ENCODE peak calls at places on chromosomes 2 and 18, in six cellular contexts. Y is GM23248, C is HepG2, P is IMR-90, T is hepatocyte, X is OCI-LY7. I is an unnamed sample. For H3K36me3, the result is how much of the 10 kb centered on the place peaks cover.

GRCh38 chr2:163122257-163122656 is 283.7 kb upstream of the KCNH7 start:
- DNase-seq in P (no peak), Y (no peak), T (no peak), C (no peak), X (no peak), I (no peak)

GRCh38 chr2:182642328-182642727 is 73.7 kb upstream of the DNAJC10 start:
- DNase-seq in C (peak), X (peak), P (peak), Y (peak), T (peak), I (peak)

GRCh38 chr2:85924522-85924921 is 35.7 kb upstream of the ST3GAL5 start:
- DNase-seq in C (no peak), Y (peak), T (peak), X (no peak), P (peak), I (peak)

GRCh38 chr2:197304556-197305011 is 6.0 kb downstream of the ANKRD44 start:
- DNase-seq in Y (no peak), C (no peak), P (no peak), T (no peak), X (peak), I (no peak)

GRCh38 chr18:76376668-76377358 is 118.2 kb downstream of the ZNF516 start:
- DNase-seq in P (no peak), X (no peak), Y (no peak), T (no peak), C (no peak), I (no peak)

GRCh38 chr18:63236417-63236816 is 83.2 kb downstream of the BCL2 start:
- DNase-seq in T (no peak), Y (no peak), X (no peak), P (no peak), C (no peak), I (no peak)

GRCh38 chr2:45941758-45942738 is 290.6 kb downstream of the PRKCE start:
- DNase-seq in C (no peak), T (no peak), X (no peak), Y (peak), P (peak), I (no peak)

GRCh38 chr2:65232636-65233035 is 5.0 kb downstream of the ACTR2 start:
- DNase-seq in T (no peak), P (peak), C (no peak), X (no peak), Y (peak), I (peak)

GRCh38 chr2:76174505-76174904 is 463.8 kb upstream of the GCFC2 start:
- DNase-seq in Y (no peak), P (no peak), T (no peak), X (no peak), C (no peak), I (no peak)

GRCh38 chr2:189698020-189698887 is 23.8 kb downstream of the ANKAR start:
- DNase-seq in T (peak), X (peak), Y (peak), C (peak), P (peak), I (no peak)

DNA sequence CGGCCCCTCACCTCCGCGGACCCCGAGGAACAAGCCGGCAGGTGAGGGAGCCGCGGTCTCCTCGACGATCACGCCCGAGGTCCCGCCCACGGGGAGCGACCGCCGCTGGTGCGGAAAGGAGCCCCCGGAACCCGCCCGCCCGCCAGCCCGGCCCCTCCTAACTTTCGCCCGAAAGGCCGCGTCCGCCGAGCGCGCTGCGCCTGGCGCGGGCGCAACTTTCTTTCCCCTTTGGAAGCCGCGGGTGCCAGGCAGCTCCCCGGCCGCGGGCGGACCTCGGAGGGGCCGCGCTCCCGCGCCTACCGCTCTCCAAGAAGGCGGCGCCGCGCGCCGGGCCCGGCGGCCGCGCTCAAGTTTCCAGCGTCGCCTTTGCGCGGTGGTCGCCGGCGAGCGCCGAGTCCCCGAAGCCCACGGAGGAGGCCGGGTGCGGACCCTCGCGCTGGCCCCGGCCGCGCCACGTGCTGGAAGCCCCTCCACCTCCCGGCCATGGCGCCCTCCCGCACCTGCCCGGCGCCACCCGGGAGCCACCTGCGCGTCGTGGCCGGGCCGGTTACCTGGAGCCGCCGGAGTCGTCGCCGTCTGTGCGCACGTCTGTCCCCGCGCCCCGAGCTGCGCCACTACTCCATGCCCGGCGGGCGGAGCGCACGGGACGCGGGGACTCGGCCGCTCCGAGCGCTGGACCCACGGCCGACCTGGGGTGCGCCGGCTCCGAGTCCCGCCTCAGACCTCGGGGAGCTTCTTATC is at the start of gene ALKAL2:
- DNase-seq in Y (peak), C (no peak), P (no peak), T (peak), X (no peak), I (no peak)
- H3K4me3 ChIP-seq in Y (peak), C (peak), P (peak), T (peak), X (no peak), I (peak)

GRCh38 chr18:52339891-52340371 is at the start of gene DCC:
- DNase-seq in P (peak), Y (peak), C (peak), T (peak), X (no peak), I (no peak)
- H2AFZ ChIP-seq in P (peak), Y (peak), C (no peak), T (peak), X (no peak), I (no peak)

GRCh38 chr2:37649518-37649917 is 21.9 kb downstream of the CDC42EP3 start:
- DNase-seq in C (no peak), Y (no peak), X (no peak), P (no peak), T (no peak), I (no peak)
- H3K36me3 ChIP-seq in C (under half), Y (half or more), X (under half), P (half or more), T (under half), I (half or more)

GRCh38 chr2:127082974-127083373 is 24.0 kb downstream of the BIN1 start:
- DNase-seq in X (no peak), C (no peak), T (no peak), P (peak), Y (peak), I (no peak)
- H3K4me3 ChIP-seq in X (no peak), C (no peak), T (no peak), P (no peak), Y (no peak), I (no peak)

GRCh38 chr2:151730242-151730975 is 3.9 kb downstream of the NEB start:
- DNase-seq in X (no peak), P (peak), Y (peak), C (no peak), T (no peak), I (no peak)
- H2AFZ ChIP-seq in X (no peak), P (no peak), Y (no peak), C (no peak), T (no peak), I (no peak)

GRCh38 chr2:12727641-12728040 is 10.9 kb downstream of the TRIB2 start:
- DNase-seq in Y (no peak), P (no peak), C (no peak), T (no peak), X (no peak), I (no peak)

GRCh38 chr2:12725238-12726187 is 8.8 kb downstream of the TRIB2 start:
- DNase-seq in C (no peak), T (no peak), X (peak), P (no peak), Y (no peak), I (no peak)

GRCh38 chr2:12728221-12728777 is 11.6 kb downstream of the TRIB2 start:
- DNase-seq in X (peak), Y (no peak), C (no peak), T (no peak), P (no peak), I (no peak)

GRCh38 chr2:12726271-12726670 is 9.5 kb downstream of the TRIB2 start:
- DNase-seq in Y (no peak), C (no peak), X (no peak), P (no peak), T (no peak), I (no peak)

DNA sequence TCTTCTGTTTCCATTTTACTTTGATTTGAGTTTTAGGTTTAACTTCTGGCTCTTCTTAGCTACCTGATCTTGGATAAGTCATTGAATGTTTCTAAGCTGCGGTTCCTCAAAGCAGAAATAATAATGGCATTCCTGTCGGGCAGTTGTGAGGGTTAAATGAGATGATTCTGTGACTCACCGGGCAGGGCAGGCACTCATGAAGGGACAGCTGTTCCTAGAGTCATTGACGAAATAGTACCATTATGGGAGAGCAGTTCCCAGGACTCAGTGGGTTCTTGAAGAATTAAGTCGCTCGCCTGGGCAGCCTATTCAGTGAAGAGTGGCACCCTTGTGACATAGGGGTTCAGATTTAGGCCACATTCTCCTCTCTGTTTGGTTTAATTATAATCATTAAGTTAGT is 10.3 kb downstream of the TRIB2 start:
- DNase-seq in Y (no peak), P (no peak), X (no peak), C (no peak), T (no peak), I (no peak)
- H3K36me3 ChIP-seq in Y (half or more), P (half or more), X (under half), C (under half), T (under half), I (half or more)

GRCh38 chr2:203240491-203240890 is 1.7 kb downstream of the CYP20A1 start:
- DNase-seq in Y (no peak), P (no peak), X (peak), T (no peak), C (no peak), I (no peak)
- H3K4me3 ChIP-seq in Y (peak), P (no peak), X (peak), T (peak), C (no peak), I (peak)

GRCh38 chr2:35281702-35282101 is 1073.9 kb upstream of the CRIM1 start:
- DNase-seq in T (no peak), Y (no peak), P (no peak), C (no peak), X (no peak), I (no peak)
- H2AFZ ChIP-seq in T (no peak), Y (no peak), P (no peak), C (no peak), X (no peak), I (no peak)

GRCh38 chr2:68807821-68808266 is 63.4 kb downstream of the BMP10 start:
- DNase-seq in Y (peak), C (no peak), P (peak), T (peak), X (no peak), I (no peak)

GRCh38 chr2:68806511-68807109 is 64.6 kb downstream of the BMP10 start:
- DNase-seq in P (peak), Y (peak), T (no peak), C (no peak), X (no peak), I (no peak)

GRCh38 chr2:68811364-68811763 is 59.8 kb downstream of the BMP10 start:
- DNase-seq in C (no peak), Y (peak), P (peak), X (no peak), T (no peak), I (no peak)

GRCh38 chr2:68812256-68812655 is 58.9 kb downstream of the BMP10 start:
- DNase-seq in T (no peak), C (peak), X (no peak), Y (no peak), P (peak), I (no peak)

DNA sequence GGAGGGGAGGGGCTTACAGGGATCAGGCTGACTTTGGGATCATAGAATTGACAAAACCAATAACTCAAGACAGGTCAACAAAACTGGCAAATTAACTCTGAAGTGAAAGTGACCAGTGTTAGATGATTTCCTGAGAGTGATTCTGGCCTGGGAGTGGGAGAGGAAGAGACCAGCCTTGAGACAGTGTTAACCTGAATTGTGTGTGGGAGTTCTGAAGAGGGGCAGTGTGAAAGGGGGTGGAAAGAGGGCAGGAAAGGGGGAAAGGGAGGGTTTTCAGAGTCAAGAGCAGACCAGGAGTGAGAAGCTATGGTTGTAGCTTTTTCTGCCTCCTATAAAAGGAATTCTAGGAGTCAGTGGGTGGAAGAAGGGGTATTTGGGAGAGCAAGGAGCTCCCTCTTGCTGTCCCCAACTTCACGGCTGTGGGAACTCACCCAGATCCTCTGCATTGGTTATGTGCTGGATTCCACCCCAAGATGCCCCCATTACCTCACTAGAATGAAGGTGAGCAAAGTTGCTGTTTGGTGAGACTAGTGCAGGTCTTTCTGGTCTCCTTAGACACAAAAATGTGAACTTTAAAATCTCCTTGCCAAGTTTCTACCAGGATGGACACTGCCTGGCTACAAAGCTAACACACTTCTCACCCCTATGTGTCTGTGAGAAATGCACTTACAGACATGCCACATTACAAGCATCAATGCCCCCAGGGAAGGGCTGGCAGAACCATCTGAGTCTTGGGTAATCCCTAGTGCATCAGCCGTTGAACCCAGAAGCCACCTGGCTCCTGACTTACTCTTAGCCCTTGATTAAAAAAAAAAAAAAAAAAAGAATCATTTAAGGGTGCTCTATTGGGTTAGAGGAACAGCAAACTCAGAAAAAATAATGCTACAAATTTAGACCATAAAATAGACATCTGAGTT is 61.6 kb downstream of the BMP10 start:
- DNase-seq in Y (no peak), P (no peak), X (no peak), C (no peak), T (no peak), I (no peak)
- H3K36me3 ChIP-seq in Y (under half), P (under half), X (half or more), C (under half), T (under half), I (under half)

GRCh38 chr2:219404291-219404910 is 13.8 kb upstream of the DES start:
- DNase-seq in C (no peak), X (no peak), Y (no peak), P (no peak), T (no peak), I (peak)
- H3K4me3 ChIP-seq in C (no peak), X (no peak), Y (no peak), P (no peak), T (no peak), I (no peak)